ENCODE peak calls at places on chromosomes 5 and 9, in ten cellular contexts. K is RWPE1; N is AG09309; W is HL-60; H is CD8-positive, alpha-beta T cell; F is activated gamma-delta T cell treated with Interleukin-2 at 50 U/mL for 16 hours; R is HT1080; L is LoVo; Z is stimulated activated CD4-positive, alpha-beta T cell treated with anti-CD3 and anti-CD28 coated beads, Interleukin-1b, Interleukin-23, amount 100 ng/mL, for 24 hours; T is cardiac muscle cell. M is an unnamed sample.

GRCh38 chr9:29211681-29212589 is 1638.7 kb upstream of the C9orf72 start:
- DNase-seq in N (no peak), H (peak; percentile 15), Z (peak; percentile 25), W (no peak), L (no peak), T (peak; percentile 35), F (no peak), K (peak; percentile 68), R (peak; percentile 64), M (no peak)

GRCh38 chr5:132369471-132370240 is at the start of gene SLC22A5:
- DNase-seq in K (peak; percentile 76), R (no peak), Z (peak; percentile 74), H (peak; percentile 68), W (no peak), N (no peak), T (peak; percentile 57), L (peak; percentile 84), F (peak; percentile 66), M (no peak)

GRCh38 chr9:3946840-3947239 is 353.0 kb downstream of the GLIS3 start:
- DNase-seq in T (no peak), H (no peak), R (no peak), Z (no peak), N (no peak), F (no peak), W (no peak), K (no peak), L (no peak), M (no peak)

GRCh38 chr5:150024241-150024984 is 23.9 kb downstream of the HMGXB3 start:
- DNase-seq in L (no peak), N (no peak), Z (no peak), K (no peak), R (no peak), H (no peak), W (no peak), T (no peak), F (no peak), M (no peak)

GRCh38 chr5:116668361-116668760 is 93.7 kb upstream of the SEMA6A start:
- DNase-seq in Z (no peak), F (no peak), R (no peak), L (no peak), K (no peak), H (no peak), W (no peak), N (no peak), T (no peak), M (no peak)

GRCh38 chr5:73591698-73592501 is 26.4 kb downstream of the UTP15 start:
- DNase-seq in F (no peak), Z (no peak), K (no peak), N (no peak), L (peak; percentile 42), T (peak; percentile 33), R (peak; percentile 78), W (no peak), H (no peak), M (no peak)

GRCh38 chr5:92267830-92268229 is 884.7 kb upstream of the ARRDC3 start:
- DNase-seq in F (no peak), Z (no peak), T (no peak), R (no peak), H (no peak), N (no peak), L (no peak), W (no peak), K (no peak), M (no peak)

GRCh38 chr9:105979359-105979758 is 285.0 kb downstream of the TMEM38B start:
- DNase-seq in R (no peak), F (no peak), H (no peak), Z (no peak), T (no peak), K (no peak), L (no peak), N (no peak), W (no peak), M (no peak)

GRCh38 chr5:31692561-31693221 is 53.8 kb downstream of the PDZD2 start:
- DNase-seq in F (no peak), L (no peak), N (no peak), T (no peak), Z (no peak), W (no peak), R (no peak), K (no peak), H (no peak), M (no peak)

GRCh38 chr9:129550199-129550839 is 70.6 kb downstream of the C9orf50 start:
- DNase-seq in R (no peak), K (peak; percentile 54), L (peak; percentile 30), W (no peak), Z (no peak), F (peak; percentile 24), H (peak; percentile 42), T (peak; percentile 92), N (peak; percentile 17), M (no peak)

GRCh38 chr5:119943148-119943547 is 313.8 kb downstream of the FAM170A start:
- DNase-seq in R (peak; percentile 4), W (no peak), L (no peak), T (peak; percentile 31), K (peak; percentile 16), H (no peak), F (no peak), N (peak; percentile 11), Z (no peak), M (no peak)

GRCh38 chr9:76572205-76572550 is 113.2 kb downstream of the GCNT1 start:
- DNase-seq in T (no peak), F (no peak), Z (no peak), H (no peak), W (no peak), R (no peak), L (peak; percentile 33), N (no peak), K (no peak), M (no peak)

GRCh38 chr9:13665418-13666066 is 386.1 kb upstream of the MPDZ start:
- DNase-seq in F (no peak), L (peak; percentile 6), Z (no peak), R (peak; percentile 73), N (no peak), W (no peak), T (peak; percentile 54), H (no peak), K (no peak), M (no peak)

GRCh38 chr5:134071850-134072207 is 42.7 kb upstream of the TCF7 start:
- DNase-seq in L (no peak), W (no peak), H (no peak), R (no peak), K (no peak), N (no peak), Z (no peak), T (no peak), F (no peak), M (no peak)

GRCh38 chr5:488744-489688 is 35.2 kb downstream of the SLC9A3 start:
- DNase-seq in N (no peak), H (no peak), R (no peak), K (no peak), T (no peak), Z (no peak), W (no peak), L (no peak), F (no peak), M (no peak)

M was measured in SIG-M5.